ENCODE peak calls at places on chromosomes 7 and 10, in ten cellular contexts. O, Q, M, Z, U, F, B, W, J and P are unnamed samples.

GRCh38 chr7:70782729-70783290 is 349.1 kb upstream of the GALNT17 start:
- DNase-seq in Q (no peak), U (no peak), M (no peak), B (no peak), Z (no peak), W (no peak), F (no peak), J (no peak), O (no peak), P (no peak)

GRCh38 chr7:157476201-157476600 is 139.4 kb downstream of the DNAJB6 start:
- DNase-seq in J (no peak), M (no peak), O (no peak), F (no peak), B (no peak), U (no peak), Q (no peak), Z (no peak), W (no peak), P (no peak)

GRCh38 chr10:23779287-23779686 is 340.4 kb downstream of the OTUD1 start:
- DNase-seq in B (no peak), W (no peak), M (no peak), U (no peak), J (no peak), O (no peak), Z (no peak), Q (peak), F (no peak), P (no peak)

GRCh38 chr7:25752967-25753791 is 398.8 kb upstream of the NFE2L3 start:
- DNase-seq in J (no peak), Q (peak), B (peak), U (no peak), Z (no peak), M (no peak), O (no peak), W (no peak), F (no peak), P (no peak)

GRCh38 chr7:104272767-104273384 is 55.5 kb upstream of the LHFPL3 start:
- DNase-seq in F (peak), Z (peak), Q (peak), J (no peak), B (no peak), M (peak), O (peak), U (peak), W (peak), P (peak)

GRCh38 chr10:102505462-102506115 is 1.8 kb downstream of the SUFU start:
- DNase-seq in W (no peak), O (no peak), Q (no peak), J (no peak), M (no peak), F (no peak), B (peak), Z (no peak), U (no peak), P (no peak)

GRCh38 chr7:141409911-141410329 is 141.3 kb upstream of the AGK start:
- DNase-seq in U (no peak), Z (no peak), W (peak), M (no peak), Q (no peak), J (no peak), F (no peak), O (no peak), B (peak), P (no peak)

GRCh38 chr10:35938160-35938559 is 296.1 kb upstream of the FZD8 start:
- DNase-seq in Z (no peak), O (no peak), B (no peak), F (no peak), Q (no peak), J (no peak), M (no peak), W (no peak), U (no peak), P (no peak)

GRCh38 chr7:77753173-77753572 is 45.1 kb downstream of the TMEM60 start:
- DNase-seq in J (no peak), O (no peak), M (no peak), F (no peak), Q (no peak), B (no peak), U (no peak), W (no peak), Z (no peak), P (no peak)

GRCh38 chr7:128946936-128947830 is 9.5 kb downstream of the IRF5 start:
- DNase-seq in J (peak), Q (no peak), Z (no peak), W (peak), F (no peak), B (no peak), U (no peak), O (no peak), M (no peak), P (no peak)

GRCh38 chr7:157474685-157475084 is 137.9 kb downstream of the DNAJB6 start:
- DNase-seq in W (no peak), B (peak), U (no peak), Z (peak), M (peak), J (peak), O (no peak), Q (no peak), F (peak), P (no peak)

GRCh38 chr7:156318926-156319325 is 321.6 kb upstream of the RNF32 start:
- DNase-seq in F (no peak), B (no peak), M (no peak), W (no peak), O (no peak), Z (no peak), J (peak), U (no peak), Q (no peak), P (no peak)

GRCh38 chr7:116776610-116777289 is 85.6 kb upstream of the CAPZA2 start:
- DNase-seq in M (peak), F (peak), Q (peak), B (no peak), J (no peak), W (no peak), U (peak), Z (peak), O (peak), P (peak)

GRCh38 chr7:89238156-89238555 is 442.6 kb upstream of the TEX47 start:
- DNase-seq in J (no peak), Z (peak), F (no peak), W (no peak), B (no peak), U (peak), Q (peak), O (no peak), M (no peak), P (peak)

GRCh38 chr7:80263821-80264220 is 129.2 kb downstream of the GNAI1 start:
- DNase-seq in W (no peak), O (no peak), Q (no peak), B (no peak), Z (no peak), F (no peak), U (no peak), J (no peak), M (no peak), P (peak)

GRCh38 chr10:28842321-28842720 is 165.0 kb downstream of the BAMBI start:
- DNase-seq in J (no peak), O (peak), Q (peak), Z (peak), W (no peak), U (peak), B (no peak), M (peak), F (no peak), P (peak)

GRCh38 chr10:104328916-104329710 is 9.2 kb downstream of the ITPRIP start:
- DNase-seq in U (peak), J (no peak), W (no peak), Z (peak), F (peak), M (peak), B (peak), Q (peak), O (peak), P (peak)

GRCh38 chr10:115981056-115981455 is 291.9 kb downstream of the GFRA1 start:
- DNase-seq in F (no peak), Q (no peak), M (no peak), W (no peak), U (peak), Z (no peak), O (no peak), B (peak), J (no peak), P (peak)

GRCh38 chr7:102444961-102445673 is 11.7 kb downstream of the ORAI2 start:
- DNase-seq in U (no peak), B (no peak), Q (no peak), M (no peak), F (no peak), J (no peak), W (peak), Z (no peak), O (no peak), P (no peak)

GRCh38 chr7:102436123-102436522 is 2.7 kb downstream of the ORAI2 start:
- DNase-seq in W (peak), Q (no peak), F (no peak), B (no peak), J (no peak), Z (no peak), O (no peak), U (no peak), M (no peak), P (no peak)

GRCh38 chr7:102445674-102446071 is 12.3 kb downstream of the ORAI2 start:
- DNase-seq in Z (no peak), M (no peak), J (no peak), B (no peak), U (no peak), W (no peak), Q (no peak), F (no peak), O (no peak), P (no peak)

DNA sequence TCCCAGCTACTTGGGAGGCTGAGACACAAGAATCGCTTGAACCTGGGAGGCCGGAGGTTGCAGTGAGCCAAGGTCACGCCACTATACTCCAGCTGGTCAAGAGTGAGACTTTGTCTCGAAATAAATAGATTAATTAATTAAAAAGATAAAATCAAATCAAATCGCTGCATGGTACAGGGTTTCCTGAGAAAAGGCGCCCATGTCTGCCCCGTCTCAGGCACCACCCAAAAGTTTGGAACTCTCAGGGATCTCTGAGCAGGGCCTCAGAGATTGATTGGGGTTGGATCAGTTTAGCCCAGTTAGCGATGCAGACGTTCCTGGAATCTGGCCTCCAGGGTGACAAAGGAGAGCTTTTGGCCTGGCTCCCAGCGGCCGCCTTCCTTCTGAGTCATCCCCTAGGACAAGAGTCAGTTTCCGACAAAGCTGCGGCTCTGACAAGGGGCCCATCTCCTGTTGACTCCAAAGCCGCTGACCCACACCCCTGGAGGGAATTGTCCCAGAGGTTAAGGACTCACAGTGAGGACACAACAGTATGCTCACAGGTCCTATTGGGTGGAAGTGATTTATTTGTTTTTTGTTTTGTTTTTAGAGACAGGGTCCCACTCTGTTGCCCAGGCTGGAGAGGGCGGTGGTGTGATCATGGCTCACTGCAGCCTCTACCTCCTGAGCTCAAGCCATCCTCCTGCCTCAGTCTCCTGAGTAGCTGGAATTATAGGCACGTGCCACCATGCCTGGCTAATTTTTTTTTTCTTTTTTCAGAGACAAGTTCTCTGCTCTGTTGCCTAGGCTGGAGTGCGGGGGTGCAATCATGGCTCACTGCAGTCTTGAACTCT is 6.8 kb downstream of the ORAI2 start:
- DNase-seq in B (peak), F (peak), O (peak), U (peak), Z (peak), W (peak), Q (peak), J (no peak), M (peak), P (peak)
- H3K4me3 ChIP-seq in B (no peak), F (peak), O (no peak), U (no peak), Z (no peak), W (no peak), Q (no peak), J (no peak), M (no peak), P (no peak)

GRCh38 chr7:123208793-123209192 is 9.0 kb upstream of the SLC13A1 start:
- DNase-seq in B (peak), U (peak), O (no peak), Q (no peak), F (peak), Z (peak), J (no peak), M (peak), W (peak), P (peak)
- TF ChIP-seq CTCF in B (peak), U (no peak), O (no peak), Q (peak), F (peak), Z (peak), J (peak), M (no peak), W (peak), P (peak)

GRCh38 chr10:129954916-129955315 is 9.2 kb downstream of the EBF3 start:
- DNase-seq in Z (no peak), M (no peak), J (no peak), U (no peak), O (no peak), W (no peak), Q (no peak), B (no peak), F (no peak), P (peak)

GRCh38 chr10:129956285-129956649 is 7.8 kb downstream of the EBF3 start:
- DNase-seq in M (no peak), O (no peak), W (no peak), B (peak), Z (no peak), J (no peak), F (no peak), Q (no peak), U (no peak), P (no peak)

GRCh38 chr10:129953541-129954031 is 10.5 kb downstream of the EBF3 start:
- DNase-seq in Z (peak), J (no peak), Q (no peak), W (no peak), O (peak), U (no peak), F (no peak), M (no peak), B (no peak), P (peak)

GRCh38 chr10:129956902-129957673 is 7.0 kb downstream of the EBF3 start:
- DNase-seq in Z (no peak), U (no peak), Q (no peak), W (no peak), J (no peak), O (no peak), F (no peak), B (peak), M (no peak), P (peak)

GRCh38 chr10:129955591-129956284 is 8.3 kb downstream of the EBF3 start:
- DNase-seq in F (no peak), Z (no peak), Q (no peak), J (no peak), O (peak), U (no peak), M (peak), W (no peak), B (peak), P (peak)
- H3K4me3 ChIP-seq in F (no peak), Z (no peak), Q (no peak), J (no peak), O (no peak), U (no peak), M (no peak), W (no peak), B (no peak), P (no peak)

GRCh38 chr7:44213872-44214595 is 13.3 kb downstream of the YKT6 start:
- DNase-seq in J (no peak), Z (peak), Q (peak), W (peak), O (peak), F (peak), B (peak), M (peak), U (peak), P (peak)
- TF ChIP-seq CTCF in J (no peak), Z (peak), Q (peak), W (peak), O (peak), F (peak), B (peak), M (peak), U (peak), P (peak)

GRCh38 chr10:11610151-11610854 is 1.1 kb downstream of the USP6NL start:
- DNase-seq in F (no peak), O (no peak), W (no peak), Q (peak), J (no peak), U (peak), Z (no peak), M (no peak), B (no peak), P (peak)

GRCh38 chr10:11609052-11609451 is 2.4 kb downstream of the USP6NL start:
- DNase-seq in W (no peak), U (no peak), F (no peak), O (no peak), B (no peak), M (no peak), Z (no peak), J (no peak), Q (no peak), P (no peak)

GRCh38 chr10:11608159-11608966 is 3.1 kb downstream of the USP6NL start:
- DNase-seq in O (no peak), Q (no peak), W (no peak), U (no peak), Z (no peak), J (no peak), M (no peak), F (no peak), B (no peak), P (no peak)

GRCh38 chr10:11610855-11611247 is 599 bp downstream of the USP6NL start:
- DNase-seq in W (no peak), Z (peak), U (peak), O (peak), Q (peak), F (no peak), M (peak), B (peak), J (peak), P (peak)

DNA sequence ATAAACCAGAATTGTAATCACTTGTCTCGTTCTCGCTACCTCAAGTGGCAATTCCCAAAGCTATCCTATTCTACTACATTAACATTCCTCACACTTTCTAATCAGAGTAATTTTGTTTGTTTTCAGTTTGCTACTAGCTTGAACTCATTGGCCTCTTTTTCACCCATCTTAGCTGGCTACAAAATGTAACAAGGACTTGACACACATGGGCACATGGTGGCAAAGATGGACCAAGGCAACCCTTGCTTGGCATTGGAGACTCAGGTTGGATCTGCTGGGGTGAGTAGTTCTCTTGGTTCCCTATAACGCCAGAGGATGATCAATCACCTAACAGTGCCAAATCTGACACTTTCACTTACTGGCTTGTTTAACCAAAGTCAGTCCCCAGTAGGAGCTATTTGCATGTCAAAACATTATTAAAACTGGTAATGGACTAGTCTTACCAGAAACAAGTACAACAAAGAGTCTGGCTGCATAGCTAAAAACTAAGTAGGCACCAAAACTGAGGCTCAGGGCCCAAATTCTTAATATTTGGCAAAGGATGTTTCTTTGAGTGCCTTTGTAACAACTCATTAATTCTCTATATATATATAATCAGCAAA is 1.9 kb downstream of the USP6NL start:
- DNase-seq in Z (no peak), U (peak), B (no peak), F (no peak), W (no peak), O (no peak), J (no peak), M (no peak), Q (peak), P (peak)
- H3K4me3 ChIP-seq in Z (no peak), U (no peak), B (peak), F (peak), W (no peak), O (no peak), J (peak), M (no peak), Q (no peak), P (peak)

GRCh38 chr7:8433477-8434289 is at the start of gene NXPH1:
- DNase-seq in B (peak), M (no peak), Z (no peak), U (no peak), O (no peak), Q (no peak), F (no peak), J (peak), W (peak), P (no peak)
- TF ChIP-seq CTCF in B (peak), M (no peak), Z (no peak), U (no peak), O (no peak), Q (no peak), F (no peak), J (no peak), W (peak), P (no peak)

GRCh38 chr10:95872158-95872711 is 35.5 kb upstream of the CC2D2B start:
- DNase-seq in F (no peak), J (no peak), B (no peak), O (no peak), Q (no peak), W (no peak), M (no peak), Z (no peak), U (no peak), P (no peak)
- H3K4me3 ChIP-seq in F (no peak), J (no peak), B (no peak), O (no peak), Q (no peak), W (no peak), M (no peak), Z (no peak), U (no peak), P (no peak)

GRCh38 chr7:44108768-44109750 is 4.9 kb downstream of the AEBP1 start:
- DNase-seq in F (no peak), W (peak), M (no peak), Q (no peak), B (no peak), U (no peak), J (no peak), Z (no peak), O (no peak), P (no peak)
- TF ChIP-seq CTCF in F (peak), W (peak), M (no peak), Q (no peak), B (peak), U (no peak), J (no peak), Z (no peak), O (no peak), P (no peak)

DNA sequence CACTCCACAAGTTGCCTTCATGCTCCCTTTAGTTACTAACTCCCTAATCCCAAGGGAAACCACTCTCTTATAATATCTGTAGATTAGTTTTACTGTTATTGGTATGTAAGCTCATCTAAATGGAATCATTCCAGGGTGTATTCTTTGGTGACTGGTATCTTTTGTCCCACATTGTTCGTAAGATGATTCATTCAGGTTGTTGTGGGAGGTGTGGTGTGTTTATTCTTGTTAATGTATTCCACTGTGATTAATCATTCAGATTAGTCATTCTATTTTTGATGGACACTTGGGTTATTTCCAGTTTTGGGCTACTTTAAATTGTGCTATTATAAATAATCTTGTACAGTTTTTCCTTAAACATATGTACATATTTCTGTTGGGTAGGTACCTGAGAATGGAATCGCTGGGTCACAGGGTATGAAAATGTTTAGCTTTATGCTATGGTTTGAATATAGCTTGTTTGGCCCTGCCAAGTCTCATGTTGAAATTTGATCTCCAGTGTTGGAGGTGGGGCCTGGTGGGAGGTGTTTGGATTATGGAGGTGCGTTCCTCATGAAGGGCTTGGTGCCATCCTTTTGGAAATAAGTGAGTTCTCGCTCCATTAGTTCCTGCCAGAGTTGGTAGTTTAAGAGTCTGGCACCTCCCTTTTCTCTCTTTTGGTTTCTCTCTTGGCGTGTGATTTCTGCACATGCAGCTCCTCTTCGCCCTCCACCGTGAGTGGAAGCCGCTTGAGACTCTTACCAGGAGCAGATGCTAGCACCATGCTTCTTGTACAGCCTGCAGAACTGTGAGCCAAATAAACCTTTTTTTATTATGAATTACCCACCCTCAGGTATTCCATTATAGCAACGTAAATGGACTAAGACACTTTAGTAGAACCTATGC is 13.8 kb downstream of the BTRC start:
- DNase-seq in J (no peak), W (no peak), M (peak), F (peak), Q (peak), Z (peak), U (peak), B (no peak), O (peak), P (peak)
- H3K4me3 ChIP-seq in J (no peak), W (no peak), M (no peak), F (peak), Q (no peak), Z (no peak), U (no peak), B (no peak), O (no peak), P (no peak)